ENCODE peak calls at places on chromosomes 7 and 10, in seven cellular contexts. L is foreskin fibroblast, B is AG08396, V is GM04504, O is T-helper 2 cell, P is endothelial cell, Q is mucosa of descending colon. U is an unnamed sample.
A peak's percentile ranks its signal among the peaks of the same experiment; 100 is the strongest.

GRCh38 chr10:80197972-80198591 is 7.3 kb downstream of the ANXA11 start:
- DNase-seq in L (no peak), B (no peak), V (no peak), O (no peak), P (no peak), Q (no peak), U (no peak)

GRCh38 chr10:95655571-95656290 is 780 bp downstream of the ALDH18A1 start:
- DNase-seq in L (peak; percentile 20), B (peak; percentile 30), V (peak; percentile 9), O (no peak), P (no peak), Q (no peak), U (no peak)

GRCh38 chr7:150450491-150450992 is at the start of gene GIMAP8:
- DNase-seq in L (no peak), B (no peak), V (no peak), O (no peak), P (peak; percentile 64), Q (peak; percentile 53), U (no peak)

GRCh38 chr10:37703833-37704382 is 153.5 kb downstream of the ZNF248 start:
- DNase-seq in L (no peak), B (no peak), V (no peak), O (no peak), P (no peak), Q (no peak), U (no peak)

GRCh38 chr10:77643795-77644468 is 6.3 kb upstream of the KCNMA1 start:
- DNase-seq in L (peak; percentile 51), B (peak; percentile 63), V (no peak), O (no peak), P (peak; percentile 38), Q (no peak), U (peak; percentile 32)

GRCh38 chr7:32093415-32094408 is 23.5 kb upstream of the PDE1C start:
- DNase-seq in L (peak; percentile 14), B (peak; percentile 89), V (peak; percentile 71), O (no peak), P (no peak), Q (no peak), U (peak; percentile 49)

GRCh38 chr7:146115665-146116451 is 743 bp upstream of the CNTNAP2 start:
- DNase-seq in L (no peak), B (peak; percentile 39), V (no peak), O (no peak), P (peak; percentile 60), Q (peak; percentile 26), U (peak; percentile 35)

GRCh38 chr7:7779888-7780287 is 61.5 kb upstream of the RPA3 start:
- DNase-seq in L (no peak), B (no peak), V (no peak), O (no peak), P (no peak), Q (no peak), U (peak; percentile 70)

GRCh38 chr10:26380815-26381214 is 57.3 kb upstream of the APBB1IP start:
- DNase-seq in L (no peak), B (no peak), V (no peak), O (no peak), P (no peak), Q (no peak), U (no peak)

GRCh38 chr7:116990056-116990455 is 36.8 kb downstream of the ST7 start:
- DNase-seq in L (no peak), B (no peak), V (no peak), O (no peak), P (no peak), Q (no peak), U (no peak)

GRCh38 chr7:159136846-159137245 is 7.8 kb downstream of the VIPR2 start:
- DNase-seq in L (no peak), B (no peak), V (no peak), O (no peak), P (no peak), Q (no peak), U (no peak)

GRCh38 chr7:2248984-2249694 is 7.1 kb downstream of the NUDT1 start:
- DNase-seq in L (peak; percentile 97), B (peak; percentile 96), V (peak; percentile 96), O (no peak), P (no peak), Q (peak; percentile 47), U (peak; percentile 91)

GRCh38 chr7:156892821-156893706 is at the start of gene LMBR1:
- DNase-seq in L (peak; percentile 94), B (peak; percentile 99), V (peak; percentile 85), O (peak; percentile 93), P (peak; percentile 97), Q (peak; percentile 97), U (peak; percentile 86)

GRCh38 chr10:61188691-61189090 is 244.7 kb upstream of the RHOBTB1 start:
- DNase-seq in L (no peak), B (no peak), V (no peak), O (no peak), P (no peak), Q (no peak), U (peak; percentile 7)

GRCh38 chr10:97849101-97849490 is 547 bp upstream of the GOLGA7B start:
- DNase-seq in L (no peak), B (no peak), V (no peak), O (no peak), P (no peak), Q (peak; percentile 32), U (no peak)

U was measured in foreskin melanocyte.